ENCODE peak calls at places on chromosomes 16 and 17, in nine cellular contexts. E is T-helper 2 cell; M is activated T-helper 9 cell treated with anti-CD3 and anti-CD28 coated beads, Interleukin-2, amount 50 U/mL, for 16 hours; O is left ventricle myocardium inferior; W is AG04450; U is WTC11; S is Caki2; N is left ventricle myocardium superior; V is mesothelial cell of epicardium. Q is an unnamed sample.

GRCh38 chr16:81516478-81517149 is 72.0 kb downstream of the CMIP start:
- DNase-seq in V (no peak), N (no peak), M (no peak), U (no peak), W (no peak), S (no peak), O (no peak), E (no peak), Q (no peak)

GRCh38 chr17:1908699-1909309 is 79.0 kb downstream of the RPA1 start:
- DNase-seq in O (peak), E (peak), U (peak), V (peak), W (peak), M (no peak), S (peak), N (peak), Q (no peak)

GRCh38 chr17:68738044-68738443 is 136.9 kb upstream of the FAM20A start:
- DNase-seq in V (no peak), M (no peak), O (no peak), N (no peak), W (no peak), S (peak), E (no peak), U (no peak), Q (no peak)

GRCh38 chr17:59275618-59276017 is 55.3 kb downstream of the GDPD1 start:
- DNase-seq in O (no peak), N (no peak), V (no peak), U (no peak), W (no peak), M (no peak), S (no peak), E (no peak), Q (no peak)

GRCh38 chr16:73616186-73616585 is 568.3 kb upstream of the ZFHX3 start:
- DNase-seq in V (no peak), S (no peak), M (no peak), U (no peak), W (no peak), E (peak), O (no peak), N (no peak), Q (no peak)

GRCh38 chr17:49101054-49101534 is 31.5 kb upstream of the B4GALNT2 start:
- DNase-seq in S (no peak), W (no peak), U (no peak), E (no peak), V (no peak), M (no peak), O (no peak), N (no peak), Q (no peak)

GRCh38 chr16:48997081-48997615 is 284.5 kb downstream of the CBLN1 start:
- DNase-seq in E (no peak), M (no peak), O (no peak), N (no peak), V (no peak), U (no peak), W (no peak), S (no peak), Q (no peak)

GRCh38 chr17:51461578-51462004 is 201.2 kb downstream of the UTP18 start:
- DNase-seq in M (peak), O (peak), V (peak), S (peak), W (peak), U (peak), N (peak), E (peak), Q (peak)

GRCh38 chr16:53078765-53079484 is 24.1 kb downstream of the CHD9 start:
- DNase-seq in U (no peak), E (no peak), W (no peak), O (no peak), V (no peak), M (no peak), N (no peak), S (no peak), Q (no peak)

GRCh38 chr16:84177740-84178070 is 9.2 kb downstream of the TAF1C start:
- DNase-seq in O (no peak), S (peak), U (no peak), W (peak), E (no peak), N (no peak), M (no peak), V (no peak), Q (no peak)

GRCh38 chr17:76529643-76530488 is 7.6 kb downstream of the CYGB start:
- DNase-seq in V (no peak), S (no peak), U (no peak), E (no peak), O (peak), W (no peak), N (peak), M (no peak), Q (no peak)

GRCh38 chr17:83186751-83187421 is 107.5 kb downstream of the METRNL start:
- DNase-seq in E (no peak), V (peak), N (no peak), U (peak), O (no peak), S (no peak), W (no peak), M (no peak), Q (no peak)

GRCh38 chr16:27726621-27727275 is 176.8 kb downstream of the KATNIP start:
- DNase-seq in S (no peak), V (no peak), N (no peak), E (no peak), U (no peak), M (no peak), O (no peak), W (no peak), Q (no peak)

GRCh38 chr17:72488542-72489272 is 367.9 kb downstream of the SOX9 start:
- DNase-seq in S (no peak), V (no peak), E (no peak), W (no peak), M (no peak), N (no peak), U (no peak), O (no peak), Q (no peak)

GRCh38 chr17:52376137-52376536 is 217.6 kb upstream of the CA10 start:
- DNase-seq in W (no peak), V (no peak), M (no peak), U (peak), E (no peak), O (no peak), N (no peak), S (no peak), Q (no peak)

GRCh38 chr16:17470871-17471744 is at the start of gene XYLT1:
- DNase-seq in W (peak), S (peak), V (peak), E (peak), N (peak), M (peak), O (peak), U (peak), Q (peak)

GRCh38 chr17:51006601-51007000 is 114.1 kb downstream of the SPAG9 start:
- DNase-seq in V (no peak), N (no peak), O (no peak), W (no peak), E (no peak), U (no peak), S (no peak), M (no peak), Q (no peak)

GRCh38 chr16:74951206-74951605 is 33.7 kb downstream of the WDR59 start:
- DNase-seq in U (no peak), S (no peak), E (no peak), V (no peak), O (no peak), M (no peak), N (no peak), W (no peak), Q (no peak)

GRCh38 chr17:13024526-13025263 is 6.9 kb upstream of the ELAC2 start:
- DNase-seq in V (peak), W (peak), E (peak), M (peak), O (peak), U (peak), N (peak), S (peak), Q (peak)

GRCh38 chr17:69223809-69224208 is 4.8 kb downstream of the ABCA10 start:
- DNase-seq in O (no peak), N (no peak), W (peak), U (no peak), S (no peak), E (peak), M (no peak), V (no peak), Q (no peak)

GRCh38 chr16:920722-921121 is 50.1 kb downstream of the LMF1 start:
- DNase-seq in U (no peak), V (no peak), W (no peak), M (no peak), N (peak), S (no peak), E (no peak), O (peak), Q (no peak)

GRCh38 chr16:49767998-49768397 is 87.9 kb downstream of the ZNF423 start:
- DNase-seq in M (no peak), W (no peak), N (no peak), V (no peak), U (no peak), O (no peak), S (no peak), E (no peak), Q (no peak)

GRCh38 chr17:77460514-77461046 is 319.8 kb downstream of the SEC14L1 start:
- DNase-seq in O (no peak), M (no peak), U (no peak), S (no peak), E (peak), W (no peak), N (peak), V (no peak), Q (no peak)

GRCh38 chr16:75589301-75589700 is 23.1 kb downstream of the GABARAPL2 start:
- DNase-seq in E (no peak), W (no peak), V (no peak), S (no peak), O (peak), N (peak), U (no peak), M (no peak), Q (no peak)

GRCh38 chr16:66930189-66930588 is 4.0 kb downstream of the CIAO2B start:
- DNase-seq in E (no peak), W (no peak), U (no peak), V (no peak), S (peak), M (no peak), N (no peak), O (no peak), Q (no peak)

GRCh38 chr16:60151987-60152386 is 1417.9 kb upstream of the GOT2 start:
- DNase-seq in E (no peak), V (no peak), S (peak), W (no peak), M (no peak), U (no peak), O (no peak), N (no peak), Q (no peak)

GRCh38 chr17:50190278-50191069 is 11.0 kb downstream of the COL1A1 start:
- DNase-seq in N (peak), O (no peak), W (no peak), E (no peak), M (no peak), U (no peak), V (no peak), S (no peak), Q (no peak)

GRCh38 chr16:72099377-72099818 is 5.8 kb downstream of the DHX38 start:
- DNase-seq in O (no peak), W (no peak), E (peak), U (peak), V (peak), M (no peak), N (no peak), S (peak), Q (peak)

GRCh38 chr17:75909051-75909811 is 4.5 kb upstream of the MRPL38 start:
- DNase-seq in E (no peak), V (no peak), W (no peak), N (no peak), S (no peak), M (no peak), O (no peak), U (no peak), Q (no peak)

GRCh38 chr17:19322861-19323260 is 39.7 kb downstream of the B9D1 start:
- DNase-seq in S (no peak), V (no peak), E (no peak), U (no peak), M (no peak), W (no peak), O (no peak), N (no peak), Q (no peak)

GRCh38 chr17:66711936-66712335 is 123.0 kb upstream of the CACNG5 start:
- DNase-seq in M (no peak), U (no peak), W (no peak), N (no peak), O (no peak), E (no peak), S (peak), V (no peak), Q (no peak)

GRCh38 chr17:8965394-8966168 is at the start of gene PIK3R5:
- DNase-seq in S (no peak), N (peak), M (peak), O (peak), U (peak), W (no peak), E (peak), V (no peak), Q (peak)

GRCh38 chr17:76515291-76515949 is 14.2 kb upstream of the RHBDF2 start:
- DNase-seq in M (peak), V (no peak), O (peak), N (peak), U (no peak), E (peak), S (peak), W (peak), Q (peak)

GRCh38 chr17:66737524-66737923 is 97.4 kb upstream of the CACNG5 start:
- DNase-seq in N (peak), S (no peak), U (peak), O (peak), M (no peak), E (no peak), W (no peak), V (no peak), Q (no peak)

GRCh38 chr16:77993111-77993571 is 29.2 kb upstream of the CLEC3A start:
- DNase-seq in E (no peak), N (no peak), U (no peak), O (no peak), M (no peak), S (no peak), V (no peak), W (peak), Q (no peak)

GRCh38 chr16:35798885-35799426 is 2339.5 kb downstream of the TP53TG3F start:
- DNase-seq in M (no peak), W (no peak), U (no peak), S (no peak), V (no peak), N (peak), O (peak), E (no peak), Q (no peak)